ENCODE peak calls at places on chromosomes 13 and 19, in ten cellular contexts. K is heart left ventricle; Z is K562; C is IMR-90; G is activated CD8-positive, alpha-beta memory T cell treated with anti-CD3 and anti-CD28 coated beads for 4 hours; R is M059J; M is NCI-H2171; J is aorta; W is DMS53; D is A172. O is an unnamed sample.

GRCh38 chr19:29523568-29523967 is 2.2 kb upstream of the VSTM2B start:
- DNase-seq in K (no peak), D (no peak), W (no peak), G (no peak), M (no peak), C (no peak), R (no peak), Z (no peak), J (peak; percentile 11), O (no peak)

GRCh38 chr19:46766569-46767317 is 20.5 kb upstream of the STRN4 start:
- DNase-seq in Z (peak; percentile 73), M (no peak), R (no peak), K (no peak), J (peak; percentile 84), D (no peak), C (no peak), G (no peak), W (peak; percentile 75), O (no peak)

GRCh38 chr13:58165617-58166016 is 534.1 kb downstream of the PCDH17 start:
- DNase-seq in R (no peak), M (no peak), W (no peak), J (no peak), G (no peak), D (no peak), Z (no peak), C (no peak), K (no peak), O (peak; percentile 3)

GRCh38 chr13:103883152-103883551 is 816.9 kb upstream of the SLC10A2 start:
- DNase-seq in M (peak; percentile 83), C (peak; percentile 95), K (peak; percentile 87), R (peak; percentile 96), W (peak; percentile 86), Z (no peak), D (peak; percentile 89), J (peak; percentile 90), G (no peak), O (peak; percentile 96)

GRCh38 chr13:24153347-24153746 is 7.2 kb upstream of the SPATA13 start:
- DNase-seq in M (no peak), K (no peak), Z (no peak), W (no peak), G (no peak), D (no peak), J (no peak), C (no peak), R (no peak), O (no peak)

GRCh38 chr13:48233097-48233885 is at the start of gene ITM2B:
- DNase-seq in J (peak; percentile 92), K (peak; percentile 87), C (peak; percentile 65), Z (peak; percentile 83), W (peak; percentile 83), G (no peak), D (peak; percentile 38), M (peak; percentile 62), R (peak; percentile 57), O (peak; percentile 72)

GRCh38 chr13:113005076-113005865 is 36.3 kb downstream of the MCF2L start:
- DNase-seq in G (no peak), Z (no peak), J (no peak), K (no peak), R (no peak), W (no peak), D (no peak), M (no peak), C (no peak), O (no peak)

GRCh38 chr19:17765069-17765618 is 13.9 kb downstream of the FCHO1 start:
- DNase-seq in W (peak; percentile 16), Z (no peak), G (no peak), C (no peak), M (no peak), D (no peak), R (peak; percentile 61), J (peak; percentile 85), K (peak; percentile 74), O (no peak)

GRCh38 chr13:44573790-44574465 is 2.2 kb downstream of the TSC22D1 start:
- DNase-seq in R (peak; percentile 81), K (no peak), W (peak; percentile 33), Z (no peak), M (no peak), D (peak; percentile 19), G (no peak), J (no peak), C (peak; percentile 67), O (peak; percentile 83)

GRCh38 chr19:18894254-18895037 is 1.5 kb downstream of the CERS1 start:
- DNase-seq in G (no peak), Z (peak; percentile 67), J (no peak), R (peak; percentile 43), W (peak; percentile 69), C (peak; percentile 35), D (no peak), M (peak; percentile 66), K (no peak), O (peak; percentile 55)

GRCh38 chr19:34962945-34963530 is 991 bp downstream of the ZNF792 start:
- DNase-seq in J (no peak), Z (peak; percentile 26), G (no peak), D (no peak), K (peak; percentile 40), R (peak; percentile 15), M (no peak), C (peak; percentile 5), W (no peak), O (no peak)

GRCh38 chr19:18340237-18340989 is at the start of gene PGPEP1:
- DNase-seq in C (peak; percentile 41), M (peak; percentile 36), Z (peak; percentile 91), R (peak; percentile 53), J (peak; percentile 90), D (no peak), W (peak; percentile 79), G (no peak), K (peak; percentile 65), O (peak; percentile 49)

GRCh38 chr19:43809762-43810696 is 7.8 kb upstream of the LYPD5 start:
- DNase-seq in D (peak; percentile 54), M (peak; percentile 43), Z (peak; percentile 44), G (no peak), R (peak; percentile 64), C (peak; percentile 74), K (no peak), W (peak; percentile 85), J (no peak), O (peak; percentile 61)

GRCh38 chr19:51751655-51752054 is at the start of gene FPR1:
- DNase-seq in R (peak; percentile 89), D (peak; percentile 26), C (no peak), K (no peak), W (no peak), M (no peak), J (no peak), G (no peak), Z (no peak), O (no peak)

GRCh38 chr13:44795176-44795575 is 194.1 kb downstream of the NUFIP1 start:
- DNase-seq in M (no peak), J (no peak), Z (no peak), K (no peak), G (no peak), W (no peak), C (peak; percentile 44), R (no peak), D (no peak), O (no peak)

O was measured in fibroblast of lung.